ENCODE peak calls at places on chromosomes 11 and 22, in five cellular contexts. F is progenitor cell of endocrine pancreas, K is B cell, E is GM23338, I is Caco-2. G is an unnamed sample.
A peak's percentile ranks its signal among the peaks of the same experiment; 100 is the strongest.

GRCh38 chr11:131867457-131868257 is 497.2 kb downstream of the NTM start:
- DNase-seq in F (peak; percentile 62), K (no peak), E (peak; percentile 87), I (peak; percentile 76), G (peak; percentile 67)

GRCh38 chr11:279966-280761 is 2.0 kb downstream of the NLRP6 start:
- DNase-seq in E (peak; percentile 74), K (peak; percentile 57), F (no peak), I (peak; percentile 51), G (peak; percentile 72)

GRCh38 chr11:113506893-113507292 is 31.7 kb upstream of the DRD2 start:
- DNase-seq in I (no peak), F (no peak), K (no peak), E (no peak), G (no peak)

GRCh38 chr11:5291207-5291838 is 10.4 kb downstream of the OR51B4 start:
- DNase-seq in E (peak; percentile 71), F (no peak), I (no peak), K (no peak), G (peak; percentile 65)

GRCh38 chr11:65183201-65183891 is 1.6 kb downstream of the CAPN1 start:
- DNase-seq in F (no peak), E (peak; percentile 23), I (no peak), K (no peak), G (no peak)

GRCh38 chr22:30830907-30831306 is 136.2 kb downstream of the OSBP2 start:
- DNase-seq in K (no peak), F (no peak), I (no peak), E (peak; percentile 46), G (peak; percentile 1)

GRCh38 chr11:3611976-3612678 is 29.7 kb downstream of the ART5 start:
- DNase-seq in E (no peak), K (no peak), I (no peak), F (no peak), G (no peak)

GRCh38 chr11:68090287-68090686 is 30.9 kb downstream of the CHKA start:
- DNase-seq in E (no peak), I (no peak), F (no peak), K (no peak), G (no peak)

GRCh38 chr11:77515063-77515462 is 41.2 kb upstream of the PAK1 start:
- DNase-seq in K (no peak), E (no peak), F (no peak), I (no peak), G (no peak)

GRCh38 chr11:83241291-83241946 is 44.7 kb downstream of the CCDC90B start:
- DNase-seq in F (peak; percentile 13), E (peak; percentile 88), I (peak; percentile 86), K (no peak), G (peak; percentile 18)

GRCh38 chr11:59427068-59427382 is 812 bp upstream of the OR5A2 start:
- DNase-seq in E (no peak), I (no peak), K (no peak), F (no peak), G (no peak)

GRCh38 chr11:22875869-22876473 is 15.7 kb upstream of the CCDC179 start:
- DNase-seq in K (peak; percentile 67), I (peak; percentile 60), F (peak; percentile 47), E (peak; percentile 92), G (peak; percentile 67)

GRCh38 chr22:27094633-27095308 is 437.4 kb downstream of the MIAT start:
- DNase-seq in E (no peak), F (no peak), K (no peak), I (no peak), G (no peak)

GRCh38 chr11:9875402-9875801 is 211.5 kb downstream of the SWAP70 start:
- DNase-seq in F (no peak), E (no peak), I (no peak), K (no peak), G (no peak)

GRCh38 chr22:32887293-32887692 is 85.8 kb downstream of the TIMP3 start:
- DNase-seq in K (no peak), E (no peak), I (no peak), F (no peak), G (no peak)
- TF ChIP-seq CTCF in K (no peak), E (no peak), I (no peak), F (no peak), G (no peak)

GRCh38 chr11:102813484-102813883 is 15.5 kb upstream of the MMP1 start:
- DNase-seq in I (no peak), F (no peak), K (no peak), E (no peak), G (no peak)
- TF ChIP-seq CTCF in I (no peak), F (no peak), K (no peak), E (no peak), G (no peak)

GRCh38 chr22:29259253-29259899 is 8.4 kb downstream of the RHBDD3 start:
- DNase-seq in E (peak; percentile 68), F (no peak), K (no peak), I (no peak), G (no peak)
- TF ChIP-seq CTCF in E (peak; percentile 41), F (no peak), K (no peak), I (peak; percentile 32), G (no peak)

GRCh38 chr22:35930933-35931332 is 97.7 kb downstream of the RBFOX2 start:
- DNase-seq in I (no peak), F (no peak), E (peak; percentile 56), K (no peak), G (peak; percentile 44)
- TF ChIP-seq CTCF in I (peak; percentile 71), F (peak; percentile 65), E (peak; percentile 64), K (no peak), G (peak; percentile 20)